ENCODE peak calls at places on chromosome 16, in nine cellular contexts. E is tibial nerve; F is Calu3; H is activated CD4-positive, alpha-beta T cell treated with anti-CD3 and anti-CD28 coated beads, Interleukin-2, amount 50 U/mL, for 4 hours; N is COR-L47; D is amygdala; U is nephron progenitor cell; R is fibroblast of pulmonary artery; G is fibroblast of the aortic adventitia. A is an unnamed sample.

GRCh38 chr16:30562021-30562420 is 3.8 kb upstream of the ZNF764 start:
- DNase-seq in D (no peak), G (no peak), N (no peak), F (peak), U (no peak), H (no peak), R (no peak), E (no peak), A (no peak)

GRCh38 chr16:77273-77806 is 685 bp upstream of the MPG start:
- DNase-seq in H (peak), U (peak), F (peak), N (no peak), E (no peak), G (peak), R (peak), D (peak), A (no peak)

GRCh38 chr16:3188925-3189825 is 1.2 kb downstream of the OR1F1 start:
- DNase-seq in R (peak), F (peak), G (peak), H (no peak), U (peak), E (no peak), D (no peak), N (peak), A (no peak)

GRCh38 chr16:19938536-19938935 is 53.9 kb upstream of the GPRC5B start:
- DNase-seq in G (peak), H (no peak), E (no peak), F (no peak), N (no peak), U (no peak), R (no peak), D (no peak), A (no peak)

GRCh38 chr16:15539197-15539596 is 103.8 kb downstream of the MARF1 start:
- DNase-seq in H (no peak), N (no peak), R (no peak), U (peak), E (no peak), D (no peak), G (no peak), F (no peak), A (no peak)

GRCh38 chr16:49639739-49640388 is 216.0 kb downstream of the ZNF423 start:
- DNase-seq in H (no peak), R (peak), E (no peak), D (peak), N (no peak), G (peak), U (peak), F (no peak), A (peak)

GRCh38 chr16:15874745-15875314 is 13.6 kb downstream of the CEP20 start:
- DNase-seq in N (no peak), G (peak), H (no peak), F (peak), R (peak), D (peak), U (peak), E (peak), A (no peak)

GRCh38 chr16:26542198-26542597 is 524.5 kb upstream of the C16orf82 start:
- DNase-seq in N (no peak), U (no peak), E (no peak), G (no peak), H (no peak), D (no peak), R (no peak), F (no peak), A (no peak)

GRCh38 chr16:14394834-14395233 is 235.2 kb downstream of the PARN start:
- DNase-seq in N (no peak), R (no peak), U (no peak), G (no peak), E (no peak), F (no peak), H (no peak), D (no peak), A (no peak)

GRCh38 chr16:84115919-84116719 is 623 bp downstream of the MBTPS1 start:
- DNase-seq in F (no peak), U (no peak), D (peak), R (peak), G (peak), H (peak), E (no peak), N (no peak), A (no peak)

GRCh38 chr16:12470311-12471229 is 333.1 kb downstream of the CPPED1 start:
- DNase-seq in F (no peak), D (peak), N (peak), U (no peak), H (no peak), E (no peak), G (no peak), R (no peak), A (no peak)

GRCh38 chr16:88631920-88632586 is 6.3 kb upstream of the IL17C start:
- DNase-seq in R (no peak), G (no peak), E (no peak), H (no peak), D (no peak), N (no peak), U (no peak), F (no peak), A (no peak)

GRCh38 chr16:69893086-69893485 is 58.0 kb upstream of the CLEC18A start:
- DNase-seq in D (no peak), F (no peak), E (no peak), U (no peak), R (no peak), N (no peak), G (no peak), H (no peak), A (no peak)

GRCh38 chr16:51569204-51569911 is 418.3 kb upstream of the SALL1 start:
- DNase-seq in D (no peak), H (no peak), F (peak), U (no peak), E (no peak), N (no peak), R (peak), G (peak), A (no peak)

GRCh38 chr16:27402964-27403600 is 1.1 kb downstream of the IL21R start:
- DNase-seq in R (no peak), G (no peak), N (no peak), D (no peak), F (no peak), U (no peak), H (peak), E (no peak), A (no peak)

GRCh38 chr16:82987767-82988166 is 361.0 kb downstream of the CDH13 start:
- DNase-seq in R (peak), N (no peak), F (no peak), E (no peak), U (no peak), G (peak), D (no peak), H (no peak), A (no peak)

GRCh38 chr16:69217433-69217832 is 30.5 kb downstream of the SNTB2 start:
- DNase-seq in F (peak), H (no peak), N (no peak), G (peak), U (no peak), D (no peak), R (peak), E (no peak), A (no peak)

GRCh38 chr16:88451586-88452484 is 1.2 kb upstream of the ZFPM1 start:
- DNase-seq in R (no peak), U (no peak), H (no peak), F (no peak), E (no peak), N (peak), D (peak), G (no peak), A (no peak)

GRCh38 chr16:88534731-88535141 is 35.5 kb upstream of the ZC3H18 start:
- DNase-seq in G (no peak), R (peak), U (peak), E (no peak), N (no peak), H (peak), D (no peak), F (no peak), A (no peak)

GRCh38 chr16:30948956-30949654 is at the start of gene ORAI3:
- DNase-seq in U (peak), H (no peak), N (no peak), E (peak), F (peak), D (peak), R (peak), G (peak), A (no peak)

GRCh38 chr16:76654421-76654820 is 377.2 kb downstream of the CNTNAP4 start:
- DNase-seq in G (no peak), E (no peak), D (no peak), H (no peak), R (no peak), F (no peak), U (no peak), N (no peak), A (no peak)

GRCh38 chr16:10557750-10558149 is 22.6 kb downstream of the EMP2 start:
- DNase-seq in R (no peak), G (no peak), U (no peak), E (no peak), H (no peak), D (no peak), N (no peak), F (no peak), A (no peak)

GRCh38 chr16:87437911-87438610 is 45.9 kb downstream of the MAP1LC3B start:
- DNase-seq in F (no peak), E (no peak), N (peak), U (no peak), H (no peak), R (no peak), D (no peak), G (no peak), A (no peak)

GRCh38 chr16:89290887-89291286 is 73.4 kb downstream of the ZNF778 start:
- DNase-seq in F (no peak), D (no peak), U (no peak), G (no peak), H (no peak), N (no peak), R (no peak), E (no peak), A (no peak)

GRCh38 chr16:370980-371728 is 816 bp upstream of the MRPL28 start:
- DNase-seq in U (no peak), R (no peak), H (no peak), G (no peak), N (no peak), E (no peak), F (no peak), D (no peak), A (no peak)

GRCh38 chr16:56351481-56351880 is 73.9 kb downstream of the AMFR start:
- DNase-seq in D (no peak), U (no peak), G (no peak), F (no peak), R (no peak), H (no peak), N (no peak), E (no peak), A (no peak)

GRCh38 chr16:31216552-31217530 is at the start of gene PYDC1:
- DNase-seq in N (no peak), E (no peak), D (no peak), G (no peak), H (no peak), F (no peak), R (no peak), U (peak), A (no peak)

GRCh38 chr16:4610011-4611005 is 4.4 kb downstream of the UBALD1 start:
- DNase-seq in N (no peak), E (no peak), U (no peak), G (no peak), H (no peak), R (no peak), F (no peak), D (no peak), A (no peak)

GRCh38 chr16:89100601-89101302 is 7.1 kb downstream of the ACSF3 start:
- DNase-seq in N (no peak), F (no peak), D (no peak), G (no peak), U (no peak), R (no peak), H (no peak), E (no peak), A (no peak)

GRCh38 chr16:53611151-53611802 is 92.4 kb downstream of the RPGRIP1L start:
- DNase-seq in E (no peak), R (no peak), H (no peak), N (no peak), D (no peak), U (peak), F (no peak), G (no peak), A (no peak)

GRCh38 chr16:27341971-27342370 is 28.2 kb downstream of the IL4R start:
- DNase-seq in G (no peak), R (no peak), D (no peak), N (no peak), F (no peak), U (no peak), H (no peak), E (no peak), A (no peak)

GRCh38 chr16:68356249-68356918 is 45.6 kb downstream of the PRMT7 start:
- DNase-seq in D (no peak), F (no peak), G (no peak), H (peak), R (no peak), N (no peak), U (no peak), E (no peak), A (no peak)

GRCh38 chr16:9248162-9248561 is 156.7 kb downstream of the HAPSTR1 start:
- DNase-seq in E (no peak), F (no peak), H (no peak), D (no peak), U (no peak), N (no peak), R (no peak), G (no peak), A (no peak)

GRCh38 chr16:22123146-22123545 is 30.8 kb downstream of the VWA3A start:
- DNase-seq in G (no peak), H (no peak), N (no peak), F (no peak), D (no peak), U (no peak), R (peak), E (no peak), A (no peak)

GRCh38 chr16:82093901-82094300 is 58.8 kb downstream of the HSD17B2 start:
- DNase-seq in E (no peak), G (peak), N (no peak), U (no peak), R (no peak), F (no peak), D (no peak), H (no peak), A (no peak)

GRCh38 chr16:84340305-84341040 is 27.9 kb upstream of the ATP2C2 start:
- DNase-seq in F (peak), G (no peak), H (no peak), D (no peak), N (no peak), E (no peak), U (no peak), R (peak), A (no peak)

GRCh38 chr16:77657016-77657415 is 65.3 kb upstream of the NUDT7 start:
- DNase-seq in E (no peak), U (no peak), H (no peak), D (no peak), R (peak), G (peak), F (no peak), N (no peak), A (no peak)

GRCh38 chr16:58024673-58025350 is 742 bp upstream of the MMP15 start:
- DNase-seq in D (no peak), R (no peak), U (peak), H (no peak), G (no peak), N (no peak), E (no peak), F (peak), A (no peak)

GRCh38 chr16:50480206-50480605 is 68.0 kb upstream of the NKD1 start:
- DNase-seq in H (no peak), U (no peak), E (no peak), R (no peak), G (no peak), F (no peak), N (no peak), D (no peak), A (no peak)

A was measured in GOT3.